ENCODE peak calls at places on chromosome 6, in seven cellular contexts. One of them, this sample, is unnamed.

GRCh38 chr6:72809701-72810379 is 188.0 kb downstream of the KCNQ5 start:
- DNase-seq in HFFc6: no peak
- DNase-seq in neural crest cell: no peak
- DNase-seq in vagina: no peak
- DNase-seq in heart left ventricle: no peak
- DNase-seq in mammary epithelial cell: no peak
- DNase-seq in AG09319: no peak
- DNase-seq in this sample: no peak

GRCh38 chr6:128657181-128657580 is 136.8 kb upstream of the PTPRK start:
- DNase-seq in HFFc6: peak; percentile 6
- DNase-seq in neural crest cell: no peak
- DNase-seq in vagina: no peak
- DNase-seq in heart left ventricle: no peak
- DNase-seq in mammary epithelial cell: no peak
- DNase-seq in AG09319: no peak
- DNase-seq in this sample: no peak

GRCh38 chr6:72411872-72412708 is 209.8 kb upstream of the KCNQ5 start:
- DNase-seq in HFFc6: peak; percentile 74
- DNase-seq in neural crest cell: peak; percentile 83
- DNase-seq in vagina: no peak
- DNase-seq in heart left ventricle: peak; percentile 41
- DNase-seq in mammary epithelial cell: peak; percentile 60
- DNase-seq in AG09319: peak; percentile 61
- DNase-seq in this sample: peak; percentile 80

GRCh38 chr6:23940466-23940865 is 185.5 kb upstream of the NRSN1 start:
- DNase-seq in HFFc6: no peak
- DNase-seq in neural crest cell: no peak
- DNase-seq in vagina: no peak
- DNase-seq in heart left ventricle: no peak
- DNase-seq in mammary epithelial cell: no peak
- DNase-seq in AG09319: no peak
- DNase-seq in this sample: no peak

GRCh38 chr6:153816306-153816845 is 222.7 kb upstream of the OPRM1 start:
- DNase-seq in HFFc6: no peak
- DNase-seq in neural crest cell: no peak
- DNase-seq in vagina: no peak
- DNase-seq in heart left ventricle: no peak
- DNase-seq in mammary epithelial cell: no peak
- DNase-seq in AG09319: no peak
- DNase-seq in this sample: no peak

GRCh38 chr6:332671-333070 is 40.4 kb downstream of the DUSP22 start:
- DNase-seq in HFFc6: no peak
- DNase-seq in neural crest cell: no peak
- DNase-seq in vagina: no peak
- DNase-seq in heart left ventricle: no peak
- DNase-seq in mammary epithelial cell: peak; percentile 20
- DNase-seq in AG09319: no peak
- DNase-seq in this sample: no peak

GRCh38 chr6:71888720-71889340 is 2.5 kb downstream of the RIMS1 start:
- DNase-seq in HFFc6: no peak
- DNase-seq in neural crest cell: no peak
- DNase-seq in vagina: no peak
- DNase-seq in heart left ventricle: no peak
- DNase-seq in mammary epithelial cell: no peak
- DNase-seq in AG09319: no peak
- DNase-seq in this sample: no peak

GRCh38 chr6:128350416-128351254 is 169.8 kb downstream of the PTPRK start:
- DNase-seq in HFFc6: peak; percentile 40
- DNase-seq in neural crest cell: no peak
- DNase-seq in vagina: no peak
- DNase-seq in heart left ventricle: no peak
- DNase-seq in mammary epithelial cell: peak; percentile 77
- DNase-seq in AG09319: no peak
- DNase-seq in this sample: no peak

GRCh38 chr6:128507337-128508310 is 12.8 kb downstream of the PTPRK start:
- DNase-seq in HFFc6: peak; percentile 57
- DNase-seq in neural crest cell: no peak
- DNase-seq in vagina: no peak
- DNase-seq in heart left ventricle: no peak
- DNase-seq in mammary epithelial cell: peak; percentile 81
- DNase-seq in AG09319: no peak
- DNase-seq in this sample: no peak

GRCh38 chr6:131112252-131112651 is 23.0 kb upstream of the AKAP7 start:
- DNase-seq in HFFc6: no peak
- DNase-seq in neural crest cell: no peak
- DNase-seq in vagina: no peak
- DNase-seq in heart left ventricle: no peak
- DNase-seq in mammary epithelial cell: no peak
- DNase-seq in AG09319: no peak
- DNase-seq in this sample: no peak

DNA sequence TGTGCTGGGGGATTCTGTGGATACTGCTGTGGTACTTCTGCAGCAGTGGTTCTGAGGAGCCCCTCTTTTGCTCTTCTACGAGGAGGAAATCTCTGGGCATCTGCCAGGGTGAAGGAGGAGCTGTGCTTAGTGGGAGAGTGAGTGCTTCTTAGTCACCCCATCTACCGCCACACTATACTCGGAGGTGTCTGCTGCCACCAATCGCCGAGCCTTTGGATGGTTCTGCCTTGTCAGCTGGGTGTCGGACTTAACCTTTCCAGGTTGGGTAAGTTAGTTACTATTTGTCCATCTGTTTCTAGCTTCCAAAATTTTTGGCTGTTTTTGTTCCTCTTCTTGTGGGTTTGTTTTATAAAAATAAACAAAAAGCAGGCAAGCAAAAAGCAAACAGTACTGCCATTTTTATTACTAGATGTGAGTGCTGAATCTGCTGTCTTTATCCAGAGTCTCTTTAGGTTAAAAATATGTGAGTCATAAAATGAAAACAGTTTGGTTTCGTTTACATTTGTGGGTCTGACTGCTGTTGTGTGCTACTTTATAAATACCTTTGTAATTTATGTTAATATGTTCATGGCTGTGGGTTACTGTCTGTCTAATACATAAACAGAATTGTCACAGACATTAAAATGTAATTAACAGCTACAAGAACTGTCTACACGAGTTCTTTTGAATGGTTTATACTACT is 89.1 kb downstream of the ARID1B start:
- DNase-seq in HFFc6: peak; percentile 23
- DNase-seq in neural crest cell: no peak
- DNase-seq in vagina: no peak
- DNase-seq in heart left ventricle: peak; percentile 32
- DNase-seq in mammary epithelial cell: peak; percentile 26
- DNase-seq in AG09319: no peak
- DNase-seq in this sample: no peak
- TF ChIP-seq CTCF in HFFc6: no peak
- TF ChIP-seq CTCF in neural crest cell: no peak
- TF ChIP-seq CTCF in vagina: no peak
- TF ChIP-seq CTCF in heart left ventricle: peak; percentile 31
- TF ChIP-seq CTCF in mammary epithelial cell: no peak
- TF ChIP-seq CTCF in AG09319: no peak
- TF ChIP-seq CTCF in this sample: no peak

DNA sequence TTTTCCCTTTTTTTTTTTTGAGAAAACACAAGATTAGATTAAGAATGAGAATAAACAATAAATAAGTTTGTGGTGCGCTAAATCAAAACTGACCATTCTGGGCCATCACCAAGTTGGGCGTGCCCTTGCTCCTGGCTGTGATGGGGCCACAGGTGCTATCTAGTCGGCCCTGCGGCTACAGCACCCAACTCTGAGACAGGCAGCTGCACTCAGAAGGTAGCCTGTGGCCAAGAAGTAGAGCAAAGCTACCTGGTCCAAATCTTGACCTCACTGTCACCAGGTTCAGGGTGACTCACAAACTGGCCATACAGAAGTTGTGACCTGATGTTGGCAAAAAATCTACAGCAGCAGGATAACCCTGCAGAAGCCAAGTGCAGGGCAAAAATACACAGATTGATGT is 3.4 kb downstream of the TXNDC5 start:
- DNase-seq in HFFc6: no peak
- DNase-seq in neural crest cell: no peak
- DNase-seq in vagina: no peak
- DNase-seq in heart left ventricle: no peak
- DNase-seq in mammary epithelial cell: no peak
- DNase-seq in AG09319: no peak
- DNase-seq in this sample: no peak
- TF ChIP-seq CTCF in HFFc6: no peak
- TF ChIP-seq CTCF in neural crest cell: no peak
- TF ChIP-seq CTCF in vagina: no peak
- TF ChIP-seq CTCF in heart left ventricle: no peak
- TF ChIP-seq CTCF in mammary epithelial cell: no peak
- TF ChIP-seq CTCF in AG09319: no peak
- TF ChIP-seq CTCF in this sample: no peak

GRCh38 chr6:51934098-51934497 is 153.3 kb downstream of the PKHD1 start:
- DNase-seq in HFFc6: no peak
- DNase-seq in neural crest cell: no peak
- DNase-seq in vagina: no peak
- DNase-seq in heart left ventricle: no peak
- DNase-seq in mammary epithelial cell: no peak
- DNase-seq in AG09319: no peak
- DNase-seq in this sample: peak; percentile 2
- TF ChIP-seq CTCF in HFFc6: peak; percentile 30
- TF ChIP-seq CTCF in neural crest cell: peak; percentile 48
- TF ChIP-seq CTCF in vagina: no peak
- TF ChIP-seq CTCF in heart left ventricle: no peak
- TF ChIP-seq CTCF in mammary epithelial cell: peak; percentile 48
- TF ChIP-seq CTCF in AG09319: no peak
- TF ChIP-seq CTCF in this sample: no peak

GRCh38 chr6:52361347-52361944 is 505 bp upstream of the PAQR8 start:
- DNase-seq in HFFc6: peak; percentile 11
- DNase-seq in neural crest cell: no peak
- DNase-seq in vagina: no peak
- DNase-seq in heart left ventricle: peak; percentile 27
- DNase-seq in mammary epithelial cell: no peak
- DNase-seq in AG09319: peak; percentile 14
- DNase-seq in this sample: no peak
- TF ChIP-seq CTCF in HFFc6: no peak
- TF ChIP-seq CTCF in neural crest cell: no peak
- TF ChIP-seq CTCF in vagina: no peak
- TF ChIP-seq CTCF in heart left ventricle: no peak
- TF ChIP-seq CTCF in mammary epithelial cell: no peak
- TF ChIP-seq CTCF in AG09319: no peak
- TF ChIP-seq CTCF in this sample: no peak

DNA sequence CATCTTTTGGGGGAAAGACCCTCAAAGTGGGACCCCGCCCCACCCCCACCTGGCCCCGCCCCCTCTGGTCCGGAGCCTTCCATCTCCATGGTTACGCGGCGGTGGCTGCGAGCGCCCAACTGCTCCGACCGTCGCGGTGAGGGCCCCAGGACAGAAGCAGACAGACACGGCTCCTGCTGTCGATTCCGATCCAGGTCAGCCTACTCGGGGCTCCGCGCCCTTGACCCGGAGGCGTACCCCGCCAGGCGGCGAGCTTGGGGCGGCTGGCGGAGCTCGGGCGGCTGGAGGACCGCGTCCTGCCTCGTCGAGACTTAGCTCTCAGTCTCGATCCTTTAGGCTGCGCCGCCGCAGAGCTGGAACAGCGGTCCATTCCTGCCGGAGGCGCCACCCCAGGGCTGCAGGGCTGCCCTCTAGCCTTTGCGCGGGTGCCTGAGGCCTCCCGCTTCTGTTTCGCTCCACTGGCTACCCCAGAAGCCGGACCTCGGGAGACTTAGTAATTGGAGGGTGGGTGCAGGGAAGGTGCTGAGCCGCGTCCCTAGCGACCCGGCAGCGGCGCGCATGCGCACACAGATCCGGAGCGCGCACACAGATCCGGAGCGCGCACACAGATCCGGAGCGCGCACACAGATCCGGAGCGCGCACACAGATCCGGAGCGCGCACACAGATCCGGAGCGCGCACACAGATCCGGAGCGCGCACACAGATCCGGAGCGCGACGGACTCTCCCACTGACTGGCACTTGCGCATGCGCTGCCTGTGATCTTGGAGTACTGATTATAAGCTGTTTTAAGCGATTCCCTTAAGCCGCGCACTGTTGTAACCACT is at the start of gene CFAP206:
- DNase-seq in HFFc6: peak; percentile 65
- DNase-seq in neural crest cell: peak; percentile 75
- DNase-seq in vagina: no peak
- DNase-seq in heart left ventricle: peak; percentile 77
- DNase-seq in mammary epithelial cell: peak; percentile 76
- DNase-seq in AG09319: peak; percentile 48
- DNase-seq in this sample: peak; percentile 76
- TF ChIP-seq CTCF in HFFc6: peak; percentile 41
- TF ChIP-seq CTCF in neural crest cell: no peak
- TF ChIP-seq CTCF in vagina: no peak
- TF ChIP-seq CTCF in heart left ventricle: peak; percentile 46
- TF ChIP-seq CTCF in mammary epithelial cell: peak; percentile 14
- TF ChIP-seq CTCF in AG09319: peak; percentile 8
- TF ChIP-seq CTCF in this sample: no peak

This sample was measured in Calu3.